ENCODE peak calls at places on chromosomes 1 and 21, in ten cellular contexts. F is stomach; E is HuH-7; V is effector memory CD8-positive, alpha-beta T cell; H is adrenal gland; D is activated T-cell treated with anti-CD3 and anti-CD28 coated beads, Interleukin-2, amount 50 U/mL, for 4 hours; C is GM23248; J is pons; W is HT1080; U is iPS DF 6.9. O is an unnamed sample.
A peak's percentile ranks its signal among the peaks of the same experiment; 100 is the strongest.

GRCh38 chr1:89632213-89633102 is 462 bp upstream of the LRRC8C start:
- DNase-seq in W (peak; percentile 66), F (peak; percentile 75), C (peak; percentile 91), U (no peak), J (peak; percentile 61), V (peak; percentile 88), H (peak; percentile 87), E (peak; percentile 76), D (peak; percentile 84), O (peak; percentile 84)

GRCh38 chr1:9809122-9809521 is 14.6 kb downstream of the CLSTN1 start:
- DNase-seq in F (no peak), W (no peak), J (no peak), U (no peak), C (no peak), D (no peak), E (no peak), H (no peak), V (no peak), O (no peak)

GRCh38 chr1:61450454-61451213 is 274.3 kb downstream of the TM2D1 start:
- DNase-seq in D (no peak), E (peak; percentile 59), V (no peak), J (no peak), W (no peak), C (no peak), H (no peak), F (no peak), U (no peak), O (no peak)

GRCh38 chr21:41866274-41866809 is 12.8 kb downstream of the PRDM15 start:
- DNase-seq in F (peak; percentile 44), U (no peak), J (no peak), H (no peak), V (no peak), E (no peak), W (no peak), C (no peak), D (no peak), O (no peak)

GRCh38 chr1:84996846-84997666 is at the start of gene MCOLN2:
- DNase-seq in U (no peak), C (peak; percentile 65), F (peak; percentile 34), H (peak; percentile 26), E (peak; percentile 79), W (peak; percentile 36), V (peak; percentile 37), D (peak; percentile 50), J (no peak), O (peak; percentile 57)

GRCh38 chr1:103546496-103546895 is 21.0 kb downstream of the RNPC3 start:
- DNase-seq in V (no peak), W (no peak), J (no peak), U (no peak), H (no peak), D (no peak), E (no peak), C (no peak), F (no peak), O (no peak)

GRCh38 chr1:27011058-27011764 is 1.4 kb downstream of the TENT5B start:
- DNase-seq in C (peak; percentile 90), U (peak; percentile 83), D (no peak), E (no peak), J (no peak), V (no peak), H (peak; percentile 80), W (peak; percentile 93), F (peak; percentile 58), O (peak; percentile 92)

GRCh38 chr1:38004284-38005101 is 821 bp downstream of the FHL3 start:
- DNase-seq in E (no peak), C (peak; percentile 61), W (no peak), V (no peak), D (no peak), U (no peak), J (no peak), F (no peak), H (no peak), O (peak; percentile 45)

GRCh38 chr21:45778686-45779085 is 135.2 kb downstream of the PCBP3 start:
- DNase-seq in D (no peak), V (no peak), F (no peak), C (no peak), H (no peak), E (no peak), W (no peak), J (no peak), U (no peak), O (no peak)

GRCh38 chr1:200442537-200443169 is 32.8 kb upstream of the ZNF281 start:
- DNase-seq in D (no peak), U (no peak), J (no peak), E (no peak), C (no peak), W (no peak), V (no peak), F (no peak), H (no peak), O (no peak)